ENCODE peak calls at places on chromosomes 4 and X, in eight cellular contexts. I is AG04449; S is fibroblast of mammary gland; D is stimulated activated CD8-positive, alpha-beta memory T cell treated with anti-CD3 and anti-CD28 coated beads, Interleukin-4, amount 100 ng/mL, for 1 hour; M is erythroblast; U is T-helper 2 cell; L is posterior cingulate gyrus; Z is left colon. W is an unnamed sample.

GRCh38 chrX:69503228-69503834 is 795 bp upstream of the NALF2 start:
- DNase-seq in D (no peak), Z (no peak), I (no peak), U (no peak), L (peak), M (no peak), S (peak), W (no peak)

GRCh38 chrX:13212191-13212651 is 107.6 kb downstream of the ATXN3L start:
- DNase-seq in U (no peak), D (no peak), M (no peak), I (no peak), S (peak), Z (no peak), L (no peak), W (no peak)

GRCh38 chr4:84159767-84160166 is 339.3 kb downstream of the NKX6-1 start:
- DNase-seq in Z (no peak), D (no peak), S (peak), U (no peak), M (no peak), L (no peak), I (no peak), W (no peak)

GRCh38 chr4:76589402-76589801 is 154.4 kb downstream of the SHROOM3 start:
- DNase-seq in D (no peak), U (no peak), Z (no peak), I (peak), M (no peak), S (no peak), L (no peak), W (no peak)

GRCh38 chr4:158209825-158210807 is at the start of gene TMEM144:
- DNase-seq in Z (peak), I (peak), D (no peak), L (peak), U (peak), M (peak), S (peak), W (peak)

GRCh38 chr4:21656832-21657231 is 291.7 kb downstream of the KCNIP4 start:
- DNase-seq in U (no peak), S (peak), M (no peak), Z (no peak), D (no peak), L (no peak), I (no peak), W (no peak)

GRCh38 chr4:10441512-10441911 is 15.7 kb downstream of the ZNF518B start:
- DNase-seq in I (no peak), U (no peak), L (no peak), Z (no peak), M (no peak), S (no peak), D (no peak), W (no peak)

GRCh38 chrX:37825225-37825842 is 22.0 kb downstream of the DYNLT3 start:
- DNase-seq in U (peak), L (peak), I (no peak), D (peak), S (peak), M (peak), Z (peak), W (no peak)

GRCh38 chr4:140135529-140136021 is 18.4 kb downstream of the MAML3 start:
- DNase-seq in I (no peak), U (no peak), Z (no peak), D (no peak), L (peak), S (peak), M (no peak), W (no peak)

GRCh38 chr4:126267689-126268088 is 952.9 kb downstream of the FAT4 start:
- DNase-seq in Z (no peak), L (no peak), D (no peak), U (no peak), I (peak), S (peak), M (no peak), W (no peak)

GRCh38 chrX:31127716-31128115 is 55.9 kb upstream of the FTHL17 start:
- DNase-seq in D (no peak), S (no peak), M (no peak), L (no peak), Z (no peak), U (no peak), I (no peak), W (no peak)

GRCh38 chr4:16875487-16875886 is 23.0 kb downstream of the LDB2 start:
- DNase-seq in L (no peak), M (no peak), S (peak), U (no peak), D (no peak), I (peak), Z (no peak), W (no peak)

GRCh38 chrX:2261838-2262678 is 238.7 kb downstream of the DHRSX start:
- DNase-seq in L (peak), M (no peak), Z (no peak), I (no peak), U (no peak), D (no peak), S (no peak), W (no peak)

GRCh38 chrX:80285131-80285773 is 135.0 kb upstream of the TENT5D start:
- DNase-seq in L (no peak), U (peak), S (peak), Z (no peak), I (no peak), D (no peak), M (peak), W (no peak)

GRCh38 chrX:47078129-47079043 is at the start of gene RGN:
- DNase-seq in M (no peak), L (peak), I (no peak), D (no peak), U (no peak), Z (no peak), S (no peak), W (no peak)

GRCh38 chrX:103211012-103211715 is 3.7 kb upstream of the BEX4 start:
- DNase-seq in L (peak), I (no peak), D (no peak), S (peak), M (peak), U (peak), Z (peak), W (peak)

GRCh38 chrX:101462892-101463291 is 22.4 kb upstream of the ARMCX4 start:
- DNase-seq in Z (no peak), S (peak), M (peak), I (no peak), U (no peak), L (no peak), D (no peak), W (no peak)

GRCh38 chr4:82469776-82470345 is 39.5 kb downstream of the ENOPH1 start:
- DNase-seq in L (no peak), U (no peak), Z (no peak), D (no peak), M (no peak), S (peak), I (peak), W (no peak)

GRCh38 chr4:92381640-92382039 is 77.9 kb downstream of the GRID2 start:
- DNase-seq in Z (no peak), I (no peak), D (no peak), L (no peak), S (peak), U (no peak), M (no peak), W (no peak)

GRCh38 chr4:104727643-104728042 is 232.9 kb upstream of the CXXC4 start:
- DNase-seq in D (no peak), L (no peak), S (no peak), Z (no peak), I (no peak), U (no peak), M (no peak), W (no peak)

GRCh38 chr4:37502070-37502469 is 184.1 kb downstream of the RELL1 start:
- DNase-seq in Z (no peak), S (no peak), U (no peak), M (no peak), L (no peak), I (no peak), D (no peak), W (no peak)

GRCh38 chrX:2680486-2681348 is 10.4 kb upstream of the CD99 start:
- DNase-seq in Z (no peak), S (no peak), U (no peak), D (no peak), M (no peak), I (no peak), L (no peak), W (no peak)

GRCh38 chr4:178306565-178306964 is 864.3 kb upstream of the AGA start:
- DNase-seq in I (no peak), D (no peak), L (no peak), Z (no peak), M (no peak), U (no peak), S (peak), W (no peak)

GRCh38 chr4:146495277-146495676 is 26.5 kb downstream of the SLC10A7 start:
- DNase-seq in U (peak), L (no peak), I (no peak), Z (no peak), D (no peak), S (peak), M (peak), W (no peak)

GRCh38 chr4:108849611-108850406 is 87.0 kb upstream of the ETNPPL start:
- DNase-seq in D (no peak), L (no peak), I (no peak), Z (no peak), U (peak), S (peak), M (no peak), W (no peak)

GRCh38 chrX:153794897-153795816 is 689 bp downstream of the SSR4 start:
- DNase-seq in S (peak), M (peak), Z (no peak), I (no peak), U (peak), D (no peak), L (no peak), W (no peak)

GRCh38 chrX:131331152-131331551 is 42.0 kb upstream of the IGSF1 start:
- DNase-seq in I (no peak), S (no peak), D (no peak), L (no peak), U (no peak), M (no peak), Z (no peak), W (no peak)

GRCh38 chr4:107834241-107834856 is 9.6 kb downstream of the SGMS2 start:
- DNase-seq in U (no peak), L (no peak), Z (no peak), D (no peak), S (peak), I (no peak), M (no peak), W (no peak)

GRCh38 chr4:125097729-125098128 is 217.0 kb upstream of the FAT4 start:
- DNase-seq in Z (no peak), D (no peak), L (no peak), S (no peak), U (no peak), M (no peak), I (no peak), W (no peak)

GRCh38 chr4:127778102-127778501 is 4.0 kb upstream of the HSPA4L start:
- DNase-seq in U (no peak), D (no peak), M (peak), I (no peak), Z (no peak), L (no peak), S (no peak), W (no peak)

GRCh38 chr4:183422962-183423653 is 21.3 kb upstream of the CDKN2AIP start:
- DNase-seq in S (peak), D (no peak), U (no peak), I (peak), Z (peak), L (no peak), M (no peak), W (no peak)